ENCODE peak calls at places on chromosome 4, in five cellular contexts. O is upper lobe of left lung, C is breast epithelium, J is right lobe of liver, L is IMR-90. E is an unnamed sample.
A peak's percentile ranks its signal among the peaks of the same experiment; 100 is the strongest.

GRCh38 chr4:170853422-170854021 is 763.8 kb upstream of the AADAT start:
- DNase-seq in O (peak; percentile 32), C (peak; percentile 52), J (peak; percentile 50), L (no peak), E (peak; percentile 2)

GRCh38 chr4:66034671-66035070 is 364.4 kb upstream of the EPHA5 start:
- DNase-seq in O (no peak), C (no peak), J (no peak), L (no peak), E (no peak)

GRCh38 chr4:78566834-78567501 is 15.4 kb downstream of the ANXA3 start:
- DNase-seq in O (no peak), C (no peak), J (no peak), L (no peak), E (no peak)

GRCh38 chr4:93825551-93826216 is 2.9 kb upstream of the ATOH1 start:
- DNase-seq in O (no peak), C (no peak), J (no peak), L (no peak), E (no peak)

GRCh38 chr4:17823871-17824669 is 13.3 kb downstream of the NCAPG start:
- DNase-seq in O (no peak), C (no peak), J (no peak), L (no peak), E (no peak)

GRCh38 chr4:31411606-31412005 is 691.4 kb downstream of the PCDH7 start:
- DNase-seq in O (no peak), C (no peak), J (no peak), L (no peak), E (no peak)

GRCh38 chr4:87938746-87939145 is 36.8 kb upstream of the SPP1 start:
- DNase-seq in O (no peak), C (no peak), J (no peak), L (no peak), E (no peak)

GRCh38 chr4:122733805-122734155 is 1.3 kb downstream of the BBS12 start:
- DNase-seq in O (no peak), C (no peak), J (no peak), L (no peak), E (no peak)

GRCh38 chr4:99352602-99353580 is at the start of gene ADH1C:
- DNase-seq in O (no peak), C (no peak), J (no peak), L (peak; percentile 1), E (no peak)

GRCh38 chr4:70859066-70859465 is 19.4 kb upstream of the GRSF1 start:
- DNase-seq in O (no peak), C (no peak), J (no peak), L (no peak), E (no peak)

GRCh38 chr4:8830611-8831200 is 40.9 kb downstream of the HMX1 start:
- DNase-seq in O (peak; percentile 4), C (peak; percentile 6), J (no peak), L (no peak), E (no peak)

GRCh38 chr4:10159671-10160070 is 43.1 kb upstream of the WDR1 start:
- DNase-seq in O (no peak), C (no peak), J (no peak), L (no peak), E (no peak)

GRCh38 chr4:75948822-75949444 is 8.1 kb upstream of the NAAA start:
- DNase-seq in O (no peak), C (no peak), J (no peak), L (no peak), E (no peak)

GRCh38 chr4:44629280-44629866 is 22.1 kb downstream of the YIPF7 start:
- DNase-seq in O (no peak), C (no peak), J (no peak), L (peak; percentile 43), E (peak; percentile 16)

GRCh38 chr4:10051536-10052135 is 30.3 kb upstream of the SLC2A9 start:
- DNase-seq in O (no peak), C (no peak), J (no peak), L (no peak), E (no peak)

GRCh38 chr4:146916479-146917076 is 29.1 kb downstream of the TTC29 start:
- DNase-seq in O (no peak), C (no peak), J (no peak), L (peak; percentile 47), E (no peak)

GRCh38 chr4:128288689-128289106 is 1.1 kb upstream of the PGRMC2 start:
- DNase-seq in O (peak; percentile 27), C (no peak), J (no peak), L (peak; percentile 56), E (no peak)

GRCh38 chr4:122914938-122915337 is 7.5 kb downstream of the NUDT6 start:
- DNase-seq in O (no peak), C (no peak), J (no peak), L (peak; percentile 77), E (no peak)

DNA sequence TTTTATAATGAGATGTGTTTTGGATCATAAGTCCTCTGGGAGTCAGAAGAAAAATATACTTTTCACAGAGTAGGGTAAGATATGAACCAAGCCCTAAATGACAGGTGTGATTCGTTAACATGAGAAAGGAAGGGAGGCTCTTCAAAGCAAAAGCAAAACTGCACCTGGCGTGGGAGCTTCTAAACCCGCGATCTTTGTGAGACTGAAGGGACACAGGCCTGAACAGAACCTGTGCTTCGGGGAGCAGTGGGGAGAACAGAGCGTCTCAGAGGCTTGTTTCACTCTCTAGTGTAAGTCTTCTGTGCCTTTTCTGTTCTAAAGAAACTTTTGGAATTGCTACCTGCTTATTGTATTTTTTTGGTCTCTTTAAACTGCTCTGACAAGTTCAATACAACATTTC is 30.2 kb upstream of the CYP4V2 start:
- DNase-seq in O (no peak), C (no peak), J (no peak), L (no peak), E (peak; percentile 63)
- TF ChIP-seq POLR2A in O (no peak), C (no peak), J (no peak), L (no peak), E (no peak)

DNA sequence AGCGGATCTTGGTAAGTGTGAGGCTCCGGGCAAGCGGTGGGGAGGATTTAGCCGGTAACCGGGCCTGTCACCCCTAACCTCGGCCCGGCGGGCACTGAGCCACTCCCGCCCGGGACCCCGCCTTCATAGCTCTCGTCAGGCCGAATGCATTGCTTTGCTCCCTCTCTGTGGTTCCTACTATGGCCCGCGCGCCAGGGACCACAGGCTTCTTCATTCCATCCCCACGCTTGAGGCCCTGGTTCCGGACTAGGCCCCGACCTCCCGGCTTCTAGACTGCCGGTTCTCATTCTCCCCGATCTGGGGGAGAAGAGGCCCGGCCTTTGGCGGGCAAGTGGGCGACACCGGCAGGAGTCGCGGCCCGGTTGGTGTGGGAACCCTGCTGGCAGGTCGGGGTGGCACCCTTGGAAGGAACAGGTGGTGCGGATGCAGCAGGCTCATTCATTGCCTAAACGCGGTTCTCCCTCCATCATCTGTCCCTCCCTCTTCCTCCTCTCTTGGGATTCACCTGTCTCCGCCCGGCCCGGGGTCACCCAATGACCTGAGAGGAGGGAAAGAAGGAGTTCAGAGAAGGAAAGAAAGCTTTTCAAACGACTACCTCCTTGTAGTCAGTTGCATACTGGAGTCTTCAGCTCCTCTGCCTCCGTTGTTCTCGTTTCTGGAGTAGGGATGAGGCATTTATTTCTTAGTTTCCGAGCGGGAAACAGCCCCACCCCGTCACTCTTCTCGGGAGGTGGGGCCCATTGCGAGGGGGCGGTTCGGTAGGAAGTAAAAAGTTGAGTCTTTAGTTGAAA is at the start of gene NDUFC1:
- DNase-seq in O (peak; percentile 65), C (peak; percentile 54), J (peak; percentile 66), L (peak; percentile 35), E (peak; percentile 39)
- TF ChIP-seq POLR2A in O (peak; percentile 8), C (no peak), J (peak; percentile 16), L (peak; percentile 19), E (no peak)

GRCh38 chr4:139028191-139028661 is 12.6 kb downstream of the NOCT start:
- DNase-seq in O (no peak), C (no peak), J (peak; percentile 89), L (no peak), E (no peak)
- TF ChIP-seq POLR2A in O (no peak), C (no peak), J (peak; percentile 38), L (no peak), E (no peak)

GRCh38 chr4:183504064-183504929 is 561 bp upstream of the ING2 start:
- DNase-seq in O (peak; percentile 99), C (peak; percentile 98), J (peak; percentile 100), L (peak; percentile 96), E (peak; percentile 75)
- TF ChIP-seq POLR2A in O (peak; percentile 33), C (no peak), J (peak; percentile 77), L (peak; percentile 74), E (peak; percentile 68)

GRCh38 chr4:678331-678734 is 4.0 kb downstream of the MYL5 start:
- DNase-seq in O (no peak), C (no peak), J (peak; percentile 46), L (no peak), E (no peak)

GRCh38 chr4:680091-680490 is 5.7 kb downstream of the MYL5 start:
- DNase-seq in O (no peak), C (no peak), J (peak; percentile 55), L (no peak), E (no peak)

GRCh38 chr4:677431-678293 is 3.3 kb downstream of the MYL5 start:
- DNase-seq in O (no peak), C (no peak), J (peak; percentile 51), L (no peak), E (no peak)

GRCh38 chr4:679571-680083 is 5.3 kb downstream of the MYL5 start:
- DNase-seq in O (no peak), C (no peak), J (no peak), L (no peak), E (no peak)

GRCh38 chr4:678765-679481 is 4.6 kb downstream of the MYL5 start:
- DNase-seq in O (no peak), C (no peak), J (no peak), L (no peak), E (no peak)
- TF ChIP-seq POLR2A in O (no peak), C (no peak), J (no peak), L (no peak), E (no peak)

GRCh38 chr4:185792384-185793146 is 19.4 kb downstream of the SORBS2 start:
- DNase-seq in O (no peak), C (no peak), J (no peak), L (peak; percentile 96), E (no peak)
- TF ChIP-seq POLR2A in O (no peak), C (no peak), J (no peak), L (no peak), E (no peak)

GRCh38 chr4:107930821-107931774 is at the start of gene CYP2U1:
- DNase-seq in O (peak; percentile 92), C (peak; percentile 74), J (peak; percentile 93), L (peak; percentile 67), E (peak; percentile 76)
- TF ChIP-seq POLR2A in O (peak; percentile 49), C (no peak), J (peak; percentile 60), L (no peak), E (no peak)

DNA sequence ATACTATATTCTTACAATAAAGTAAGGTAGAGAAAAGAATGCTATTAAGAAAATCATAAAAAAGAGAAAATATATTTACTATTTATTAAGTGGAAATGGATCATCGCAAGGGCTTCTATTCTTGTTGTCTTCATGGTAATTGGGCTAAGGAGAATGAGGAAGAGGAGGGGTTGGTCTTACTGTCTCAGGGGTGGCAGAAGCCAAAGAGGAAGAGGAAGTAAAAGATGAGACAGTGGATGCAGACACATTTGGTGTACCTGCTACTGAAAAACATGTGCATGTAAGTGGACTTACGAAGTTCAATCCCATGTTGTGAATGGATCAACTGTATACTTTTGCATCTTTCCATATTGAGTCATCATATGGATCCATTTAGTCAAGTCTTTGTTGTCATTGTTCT is 1502.1 kb upstream of the ADGRL3 start:
- DNase-seq in O (no peak), C (no peak), J (no peak), L (no peak), E (no peak)
- TF ChIP-seq POLR2A in O (no peak), C (no peak), J (no peak), L (no peak), E (no peak)